ENCODE peak calls at places on chromosomes 7 and 10, in nine cellular contexts. I, W, L, J, E, A, V, B and U are unnamed samples.

GRCh38 chr10:88565072-88565471 is 18.0 kb downstream of the RNLS start:
- DNase-seq in I (no peak), W (no peak), L (no peak), J (no peak), E (peak), A (peak), V (no peak), B (peak), U (peak)

GRCh38 chr7:51276091-51276605 is 40.5 kb downstream of the COBL start:
- DNase-seq in I (no peak), W (no peak), L (no peak), J (no peak), E (no peak), A (no peak), V (no peak), B (no peak), U (no peak)

GRCh38 chr7:8052824-8053223 is 84.2 kb downstream of the GLCCI1 start:
- DNase-seq in I (no peak), W (no peak), L (no peak), J (no peak), E (no peak), A (no peak), V (no peak), B (no peak), U (no peak)

GRCh38 chr10:84348860-84349259 is 20.5 kb downstream of the CCSER2 start:
- DNase-seq in I (no peak), W (no peak), L (no peak), J (no peak), E (peak), A (no peak), V (no peak), B (peak), U (peak)

GRCh38 chr10:3681642-3682554 is 103.1 kb downstream of the KLF6 start:
- DNase-seq in I (no peak), W (no peak), L (no peak), J (no peak), E (no peak), A (no peak), V (no peak), B (no peak), U (no peak)

GRCh38 chr10:31554556-31554955 is 235.5 kb downstream of the ZEB1 start:
- DNase-seq in I (peak), W (no peak), L (no peak), J (no peak), E (peak), A (peak), V (no peak), B (peak), U (no peak)

GRCh38 chr7:55144955-55145342 is 126.1 kb downstream of the EGFR start:
- DNase-seq in I (no peak), W (no peak), L (no peak), J (no peak), E (no peak), A (no peak), V (no peak), B (no peak), U (no peak)

GRCh38 chr7:120054376-120055100 is 218.4 kb upstream of the KCND2 start:
- DNase-seq in I (no peak), W (no peak), L (no peak), J (no peak), E (no peak), A (peak), V (no peak), B (no peak), U (peak)

GRCh38 chr10:50610364-50610763 is 13.4 kb downstream of the SGMS1 start:
- DNase-seq in I (no peak), W (no peak), L (peak), J (no peak), E (no peak), A (no peak), V (no peak), B (no peak), U (no peak)

GRCh38 chr10:66828957-66829356 is 96.9 kb upstream of the LRRTM3 start:
- DNase-seq in I (no peak), W (no peak), L (no peak), J (no peak), E (no peak), A (no peak), V (no peak), B (peak), U (peak)

GRCh38 chr7:49320083-49320482 is 395.7 kb downstream of the CDC14C start:
- DNase-seq in I (no peak), W (no peak), L (no peak), J (no peak), E (no peak), A (no peak), V (no peak), B (no peak), U (no peak)

GRCh38 chr10:86945361-86946214 is 11.8 kb downstream of the MMRN2 start:
- DNase-seq in I (no peak), W (no peak), L (no peak), J (peak), E (peak), A (no peak), V (peak), B (no peak), U (no peak)

GRCh38 chr10:129586897-129587443 is 119.9 kb downstream of the MGMT start:
- DNase-seq in I (no peak), W (no peak), L (no peak), J (no peak), E (no peak), A (peak), V (no peak), B (no peak), U (no peak)

GRCh38 chr10:75600833-75601232 is 169.4 kb downstream of the LRMDA start:
- DNase-seq in I (no peak), W (no peak), L (no peak), J (no peak), E (no peak), A (no peak), V (no peak), B (no peak), U (no peak)

GRCh38 chr10:130499541-130499940 is 363.4 kb downstream of the GLRX3 start:
- DNase-seq in I (no peak), W (no peak), L (no peak), J (no peak), E (no peak), A (no peak), V (no peak), B (no peak), U (no peak)

GRCh38 chr10:20276127-20276979 is 460.1 kb downstream of the PLXDC2 start:
- DNase-seq in I (no peak), W (no peak), L (no peak), J (no peak), E (no peak), A (no peak), V (no peak), B (peak), U (peak)

GRCh38 chr7:128831178-128831993 is 1.2 kb downstream of the FLNC start:
- DNase-seq in I (no peak), W (no peak), L (peak), J (no peak), E (peak), A (peak), V (peak), B (no peak), U (no peak)

GRCh38 chr10:43385412-43386004 is 14.1 kb downstream of the FXYD4 start:
- DNase-seq in I (no peak), W (no peak), L (no peak), J (no peak), E (no peak), A (no peak), V (no peak), B (no peak), U (no peak)

DNA sequence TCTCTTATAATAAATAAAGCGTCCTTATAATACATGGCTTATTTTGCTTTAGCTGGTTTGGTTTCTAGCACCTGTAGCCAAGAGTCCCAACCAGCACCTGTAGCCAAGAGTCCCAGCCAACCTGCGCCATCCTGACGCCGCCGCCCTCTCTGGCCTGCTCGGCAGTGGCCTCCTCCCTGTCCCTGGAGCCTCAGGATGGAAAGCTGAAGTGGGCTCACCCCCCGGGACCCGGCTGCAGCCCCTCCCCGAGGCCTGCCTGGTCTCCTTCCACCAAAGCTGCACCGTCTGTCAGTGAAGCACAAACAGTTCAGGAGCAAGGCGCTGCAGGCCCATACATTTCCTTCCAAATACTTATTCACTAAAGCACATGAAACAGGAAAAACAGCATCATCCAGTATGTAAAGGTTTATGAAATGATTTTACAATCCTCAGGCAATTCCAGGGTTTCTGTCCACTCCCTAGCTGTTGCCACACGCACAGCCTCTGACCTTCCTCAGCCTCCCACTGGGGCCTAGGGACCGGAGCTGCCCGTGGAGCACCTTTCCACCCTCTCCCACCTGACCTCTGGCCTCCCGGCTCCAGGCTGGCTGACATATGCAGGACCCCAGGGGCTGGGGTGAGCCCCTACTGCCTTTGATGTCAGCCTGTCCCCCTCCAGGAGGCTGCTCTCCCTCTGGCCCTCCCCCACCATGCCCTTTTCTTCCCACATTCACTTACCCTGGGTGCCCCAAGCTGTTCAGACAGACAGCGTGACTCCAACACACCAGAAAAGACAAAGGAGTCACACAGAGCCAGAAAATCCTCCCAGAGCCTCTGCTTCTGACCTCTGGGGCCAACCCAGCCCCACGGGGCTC is 149.6 kb upstream of the PPP2R2D start:
- DNase-seq in I (no peak), W (no peak), L (no peak), J (no peak), E (no peak), A (no peak), V (no peak), B (no peak), U (no peak)
- H3K4me3 ChIP-seq in I (no peak), W (no peak), L (no peak), J (no peak), E (no peak), A (no peak), V (no peak), B (no peak), U (no peak)

GRCh38 chr10:93991596-93992284 is 2.0 kb upstream of the PLCE1 start:
- DNase-seq in I (no peak), W (no peak), L (peak), J (no peak), E (peak), A (no peak), V (peak), B (peak), U (peak)

GRCh38 chr10:93992400-93993030 is 1.2 kb upstream of the PLCE1 start:
- DNase-seq in I (no peak), W (no peak), L (no peak), J (no peak), E (no peak), A (no peak), V (no peak), B (no peak), U (no peak)

GRCh38 chr10:93995182-93995581 is 1.5 kb downstream of the PLCE1 start:
- DNase-seq in I (no peak), W (no peak), L (no peak), J (no peak), E (no peak), A (no peak), V (no peak), B (no peak), U (no peak)

GRCh38 chr10:93993782-93994668 is at the start of gene PLCE1:
- DNase-seq in I (no peak), W (no peak), L (peak), J (no peak), E (peak), A (no peak), V (peak), B (peak), U (no peak)

DNA sequence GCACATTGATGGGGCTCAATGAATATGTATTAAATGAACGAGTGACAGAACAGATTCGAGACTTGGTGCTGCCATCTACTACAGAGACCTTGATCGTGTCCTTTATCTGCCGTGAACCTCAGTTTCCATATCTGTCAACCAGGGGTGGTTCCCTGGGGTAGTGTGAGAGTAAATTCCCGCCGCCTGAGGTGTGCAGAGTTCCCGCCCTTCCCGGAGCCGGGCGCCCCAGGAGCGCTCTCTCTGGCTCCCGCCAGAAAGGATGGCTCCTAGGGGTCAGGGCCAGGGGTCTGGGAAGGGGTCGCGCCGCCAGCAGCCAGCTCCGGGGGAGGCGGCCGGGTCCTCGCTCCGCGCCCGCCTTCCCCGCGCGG is 333 bp upstream of the PLCE1 start:
- DNase-seq in I (no peak), W (no peak), L (no peak), J (no peak), E (no peak), A (no peak), V (no peak), B (no peak), U (no peak)
- H3K4me3 ChIP-seq in I (peak), W (no peak), L (peak), J (no peak), E (peak), A (no peak), V (peak), B (no peak), U (peak)

GRCh38 chr7:111835066-111835465 is 272.8 kb upstream of the IMMP2L start:
- DNase-seq in I (peak), W (no peak), L (no peak), J (no peak), E (peak), A (no peak), V (no peak), B (peak), U (peak)

GRCh38 chr7:111832159-111832558 is 269.9 kb upstream of the IMMP2L start:
- DNase-seq in I (no peak), W (no peak), L (no peak), J (no peak), E (no peak), A (no peak), V (no peak), B (no peak), U (no peak)

GRCh38 chr7:111836592-111836991 is 274.3 kb upstream of the IMMP2L start:
- DNase-seq in I (no peak), W (no peak), L (no peak), J (no peak), E (no peak), A (no peak), V (no peak), B (no peak), U (no peak)

GRCh38 chr7:111834367-111834766 is 272.1 kb upstream of the IMMP2L start:
- DNase-seq in I (no peak), W (no peak), L (no peak), J (no peak), E (no peak), A (no peak), V (no peak), B (no peak), U (no peak)

DNA sequence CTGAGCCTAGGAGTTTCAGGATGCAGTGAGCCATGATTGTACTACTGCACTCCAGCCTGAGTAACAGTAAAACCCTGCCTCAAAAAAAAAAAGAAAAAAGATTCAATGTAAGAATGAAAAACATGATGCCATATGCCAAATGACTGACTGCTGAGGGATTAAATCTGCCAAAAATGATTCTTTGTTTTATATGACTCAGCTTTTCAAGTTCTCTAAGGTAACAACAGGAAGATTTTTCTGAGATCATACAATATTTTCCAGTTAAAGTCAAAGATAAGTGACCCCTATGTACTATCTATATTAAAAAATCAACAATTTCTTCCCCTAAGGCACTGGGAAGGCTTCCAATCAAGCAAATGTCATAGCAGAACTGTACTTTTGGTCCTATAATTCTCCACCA is 271.2 kb upstream of the IMMP2L start:
- DNase-seq in I (no peak), W (no peak), L (no peak), J (no peak), E (peak), A (no peak), V (no peak), B (peak), U (peak)
- H3K4me3 ChIP-seq in I (no peak), W (no peak), L (no peak), J (no peak), E (no peak), A (no peak), V (no peak), B (no peak), U (no peak)

GRCh38 chr7:156487811-156488523 is 152.6 kb upstream of the RNF32 start:
- DNase-seq in I (no peak), W (no peak), L (no peak), J (no peak), E (no peak), A (no peak), V (no peak), B (no peak), U (no peak)
- H3K4me3 ChIP-seq in I (no peak), W (no peak), L (no peak), J (no peak), E (no peak), A (no peak), V (no peak), B (no peak), U (no peak)

GRCh38 chr7:6705959-6706665 is 635 bp downstream of the ZNF12 start:
- DNase-seq in I (no peak), W (peak), L (peak), J (peak), E (peak), A (peak), V (peak), B (peak), U (peak)

GRCh38 chr7:6700793-6701192 is 6.0 kb downstream of the ZNF12 start:
- DNase-seq in I (no peak), W (no peak), L (no peak), J (no peak), E (no peak), A (no peak), V (no peak), B (no peak), U (no peak)
- H3K4me3 ChIP-seq in I (no peak), W (no peak), L (no peak), J (no peak), E (no peak), A (no peak), V (no peak), B (no peak), U (no peak)

GRCh38 chr7:47763063-47763974 is 181.4 kb upstream of the TNS3 start:
- DNase-seq in I (peak), W (no peak), L (no peak), J (no peak), E (peak), A (no peak), V (peak), B (peak), U (peak)
- H3K4me3 ChIP-seq in I (no peak), W (no peak), L (no peak), J (no peak), E (no peak), A (no peak), V (no peak), B (no peak), U (no peak)

GRCh38 chr10:33126742-33127141 is 168.7 kb upstream of the ITGB1 start:
- DNase-seq in I (no peak), W (no peak), L (no peak), J (no peak), E (no peak), A (no peak), V (no peak), B (no peak), U (no peak)

GRCh38 chr10:33127622-33128021 is 169.6 kb upstream of the ITGB1 start:
- DNase-seq in I (no peak), W (no peak), L (no peak), J (no peak), E (no peak), A (no peak), V (no peak), B (no peak), U (no peak)

GRCh38 chr10:33123680-33124079 is 165.7 kb upstream of the ITGB1 start:
- DNase-seq in I (no peak), W (no peak), L (no peak), J (no peak), E (no peak), A (no peak), V (no peak), B (no peak), U (no peak)

GRCh38 chr10:33125522-33125921 is 167.5 kb upstream of the ITGB1 start:
- DNase-seq in I (no peak), W (no peak), L (no peak), J (no peak), E (no peak), A (no peak), V (no peak), B (no peak), U (peak)

DNA sequence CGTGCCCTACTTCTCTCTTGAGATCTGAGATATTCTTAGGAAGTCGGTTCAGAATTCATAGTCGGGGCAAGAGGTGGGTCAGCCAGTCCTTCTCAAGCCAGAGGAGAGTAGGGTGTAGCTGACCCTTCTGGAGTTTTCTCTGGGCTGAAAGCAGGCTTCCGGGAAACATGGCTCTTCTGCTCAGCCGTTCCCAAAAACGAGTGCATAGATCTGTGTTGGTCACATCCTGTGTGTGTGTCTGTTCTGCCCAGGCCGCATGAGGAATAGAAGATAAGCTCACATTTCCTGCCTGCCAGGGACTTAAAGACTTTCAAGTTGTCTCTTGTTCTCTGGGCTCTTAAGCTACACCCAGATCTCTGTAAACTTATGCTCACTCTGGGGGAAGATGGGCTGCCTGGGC is 168.1 kb upstream of the ITGB1 start:
- DNase-seq in I (no peak), W (peak), L (no peak), J (no peak), E (peak), A (no peak), V (no peak), B (peak), U (peak)
- H3K4me3 ChIP-seq in I (no peak), W (no peak), L (no peak), J (no peak), E (no peak), A (no peak), V (no peak), B (no peak), U (no peak)